ENCODE peak calls at places on chromosomes 4 and X, in eight cellular contexts. T is uterus, D is endothelial cell, O is GM12864, L is HFFc6, F is glutamatergic neuron, Z is WTC11, E is fibroblast of lung. N is an unnamed sample.

GRCh38 chr4:165505991-165506779 is 127.4 kb downstream of the CPE start:
- DNase-seq in T (no peak), D (no peak), O (no peak), L (no peak), F (no peak), Z (no peak), E (peak), N (peak)

GRCh38 chr4:2732526-2732925 is 23.6 kb downstream of the TNIP2 start:
- DNase-seq in T (no peak), D (no peak), O (no peak), L (no peak), F (no peak), Z (no peak), E (no peak), N (no peak)

GRCh38 chr4:88143504-88143903 is 14.9 kb downstream of the ABCG2 start:
- DNase-seq in T (no peak), D (no peak), O (no peak), L (peak), F (no peak), Z (no peak), E (peak), N (peak)

GRCh38 chrX:4484266-4484665 is 770.8 kb upstream of the PRKX start:
- DNase-seq in T (no peak), D (no peak), O (no peak), L (no peak), F (no peak), Z (no peak), E (no peak), N (no peak)

GRCh38 chr4:122797405-122798094 is 29.1 kb upstream of the FGF2 start:
- DNase-seq in T (no peak), D (no peak), O (no peak), L (no peak), F (no peak), Z (no peak), E (no peak), N (no peak)

GRCh38 chrX:1903380-1903935 is 288.6 kb downstream of the ASMT start:
- DNase-seq in T (no peak), D (no peak), O (no peak), L (peak), F (no peak), Z (no peak), E (no peak), N (peak)

GRCh38 chr4:15778742-15779231 is 659 bp downstream of the CD38 start:
- DNase-seq in T (peak), D (peak), O (no peak), L (no peak), F (no peak), Z (peak), E (no peak), N (no peak)

GRCh38 chr4:150647008-150647407 is 65.1 kb downstream of the MAB21L2 start:
- DNase-seq in T (no peak), D (no peak), O (no peak), L (no peak), F (no peak), Z (no peak), E (peak), N (no peak)

GRCh38 chr4:37389967-37390580 is 145.5 kb downstream of the NWD2 start:
- DNase-seq in T (no peak), D (peak), O (peak), L (peak), F (no peak), Z (peak), E (peak), N (peak)

GRCh38 chr4:140308366-140309123 is 64.9 kb upstream of the SCOC start:
- DNase-seq in T (peak), D (no peak), O (no peak), L (peak), F (no peak), Z (no peak), E (peak), N (peak)

GRCh38 chr4:19583827-19584569 is 667.7 kb upstream of the SLIT2 start:
- DNase-seq in T (no peak), D (no peak), O (no peak), L (no peak), F (no peak), Z (no peak), E (no peak), N (peak)

GRCh38 chr4:149785686-149786431 is 29.8 kb downstream of the IQCM start:
- DNase-seq in T (no peak), D (no peak), O (no peak), L (no peak), F (no peak), Z (no peak), E (peak), N (peak)

GRCh38 chr4:69196209-69196965 is 18.2 kb downstream of the UGT2B11 start:
- DNase-seq in T (no peak), D (no peak), O (no peak), L (no peak), F (no peak), Z (no peak), E (no peak), N (no peak)

GRCh38 chr4:31702291-31702690 is 982.1 kb downstream of the PCDH7 start:
- DNase-seq in T (no peak), D (no peak), O (no peak), L (no peak), F (no peak), Z (no peak), E (peak), N (no peak)

GRCh38 chrX:97740044-97740443 is 856.3 kb downstream of the RPA4 start:
- DNase-seq in T (no peak), D (no peak), O (no peak), L (no peak), F (no peak), Z (no peak), E (no peak), N (peak)

GRCh38 chrX:97747346-97747745 is 863.6 kb downstream of the RPA4 start:
- DNase-seq in T (no peak), D (no peak), O (no peak), L (no peak), F (no peak), Z (no peak), E (no peak), N (no peak)

GRCh38 chrX:97740886-97741285 is 857.2 kb downstream of the RPA4 start:
- DNase-seq in T (no peak), D (no peak), O (no peak), L (peak), F (no peak), Z (no peak), E (no peak), N (peak)

DNA sequence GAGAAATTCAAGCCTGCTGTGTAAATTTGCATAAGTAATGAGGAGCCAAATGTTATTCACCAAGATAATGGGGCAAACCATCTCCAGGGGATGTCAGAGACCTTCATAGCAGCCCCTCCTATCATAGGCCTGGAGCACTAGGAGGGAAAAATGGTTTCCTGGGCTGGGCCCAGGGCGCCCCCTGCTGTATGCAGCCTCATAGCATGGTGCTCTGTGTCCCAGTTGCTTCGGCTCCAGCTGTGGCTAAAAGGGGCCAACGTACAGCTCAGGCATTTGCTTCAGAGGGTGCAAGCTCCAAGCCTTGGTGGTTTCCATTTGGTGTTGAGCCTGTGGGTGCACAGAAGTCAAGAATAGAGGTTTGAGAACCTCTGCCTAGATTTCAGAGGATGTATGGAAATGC is 859.3 kb downstream of the RPA4 start:
- DNase-seq in T (no peak), D (no peak), O (no peak), L (no peak), F (no peak), Z (peak), E (no peak), N (peak)
- TF ChIP-seq CTCF in T (no peak), D (no peak), O (peak), L (peak), F (no peak), Z (no peak), E (no peak), N (no peak)

DNA sequence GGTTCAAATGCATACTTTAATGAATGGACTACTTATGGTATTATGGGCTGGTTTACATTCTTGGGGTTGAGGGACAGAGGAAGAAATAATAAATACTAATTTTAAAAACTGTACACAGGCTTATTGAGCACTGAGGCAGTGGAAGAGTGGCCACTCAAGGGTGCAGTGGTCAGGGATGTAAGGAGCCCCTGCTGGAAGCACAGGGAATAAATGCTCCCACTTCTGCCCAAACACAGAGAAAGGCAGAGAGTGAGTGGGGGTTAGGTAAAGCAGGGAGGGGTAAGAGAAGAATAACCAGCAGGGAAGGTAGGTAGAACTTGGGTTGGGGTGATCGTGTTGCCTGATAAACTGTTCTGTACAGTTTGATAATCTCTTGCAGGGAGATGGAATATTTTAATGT is 60.0 kb downstream of the GAB1 start:
- DNase-seq in T (no peak), D (no peak), O (no peak), L (no peak), F (no peak), Z (no peak), E (no peak), N (no peak)
- TF ChIP-seq CTCF in T (no peak), D (no peak), O (no peak), L (peak), F (no peak), Z (no peak), E (peak), N (no peak)

GRCh38 chrX:41734530-41734929 is 10.5 kb downstream of the GPR82 start:
- DNase-seq in T (no peak), D (no peak), O (no peak), L (peak), F (no peak), Z (no peak), E (peak), N (peak)
- TF ChIP-seq CTCF in T (peak), D (no peak), O (peak), L (peak), F (peak), Z (no peak), E (peak), N (peak)

GRCh38 chrX:64885850-64886249 is 90.4 kb downstream of the ZC4H2 start:
- DNase-seq in T (no peak), D (peak), O (no peak), L (no peak), F (peak), Z (peak), E (no peak), N (no peak)
- TF ChIP-seq CTCF in T (peak), D (peak), O (peak), L (peak), F (peak), Z (peak), E (peak), N (no peak)

GRCh38 chrX:31213941-31214340 is 142.1 kb upstream of the FTHL17 start:
- DNase-seq in T (no peak), D (peak), O (no peak), L (no peak), F (no peak), Z (peak), E (peak), N (peak)
- TF ChIP-seq CTCF in T (peak), D (no peak), O (peak), L (peak), F (peak), Z (peak), E (peak), N (peak)

DNA sequence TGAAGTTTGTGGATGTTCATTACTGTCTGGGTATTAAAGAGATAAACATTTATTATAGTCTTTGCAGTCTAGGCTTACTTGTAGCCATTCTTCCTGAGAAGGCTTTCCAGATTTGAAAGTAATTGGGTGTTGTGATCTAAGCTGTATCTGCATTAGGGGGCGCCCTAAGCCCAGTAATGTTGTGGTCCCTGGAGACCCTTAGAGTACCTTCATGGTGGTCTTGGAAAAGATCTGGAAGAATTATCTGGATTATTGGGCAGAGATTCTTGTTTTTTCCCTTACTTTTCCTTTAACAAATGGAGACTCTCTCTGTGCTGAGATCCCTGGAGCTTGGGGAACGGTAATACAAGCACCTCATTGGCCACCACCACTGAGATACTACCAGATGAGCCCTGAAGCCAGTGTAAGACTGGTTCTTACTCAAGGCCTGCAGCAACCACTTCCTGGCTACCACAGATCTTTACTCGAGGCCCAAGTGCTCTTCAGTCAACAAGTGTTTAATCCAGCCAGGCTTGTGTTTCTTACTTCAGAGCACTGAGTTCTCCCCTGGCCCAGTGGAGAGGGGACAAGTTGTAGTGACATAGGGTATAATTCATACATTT is 63.1 kb downstream of the RTL3 start:
- DNase-seq in T (no peak), D (peak), O (no peak), L (no peak), F (peak), Z (peak), E (peak), N (peak)
- TF ChIP-seq CTCF in T (no peak), D (no peak), O (peak), L (peak), F (no peak), Z (peak), E (no peak), N (no peak)

DNA sequence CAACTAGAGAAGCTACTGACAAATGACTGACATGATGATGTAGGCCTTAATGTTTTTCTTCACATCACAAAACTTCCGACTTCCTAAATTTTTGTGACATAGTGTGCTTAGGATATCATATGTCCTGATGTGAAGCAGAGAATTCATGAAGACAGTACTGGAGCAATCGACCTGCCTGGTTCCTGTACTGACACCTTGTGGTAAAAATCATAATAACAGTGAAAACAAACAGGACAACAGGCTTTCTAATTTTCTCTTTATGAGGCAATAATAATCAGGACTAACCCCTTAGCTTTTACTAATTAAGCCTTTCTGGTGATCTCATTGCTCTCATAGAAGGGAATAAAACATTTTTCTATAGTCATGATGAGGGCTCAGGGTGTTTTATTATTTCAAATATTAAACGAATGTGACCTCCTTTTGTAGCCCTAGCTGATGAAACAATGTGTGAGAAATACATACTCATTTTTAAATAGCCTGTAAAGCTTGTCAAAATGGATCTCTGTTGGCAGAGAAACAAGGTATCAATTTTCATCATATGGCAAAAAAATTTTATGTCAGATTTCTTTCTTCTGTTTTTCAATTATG is 158.4 kb downstream of the TENT5D start:
- DNase-seq in T (no peak), D (no peak), O (no peak), L (peak), F (no peak), Z (no peak), E (peak), N (peak)
- TF ChIP-seq CTCF in T (peak), D (peak), O (peak), L (peak), F (peak), Z (peak), E (peak), N (peak)

GRCh38 chr4:26015133-26015651 is 101.2 kb downstream of the SMIM20 start:
- DNase-seq in T (peak), D (no peak), O (no peak), L (peak), F (no peak), Z (no peak), E (peak), N (no peak)
- TF ChIP-seq CTCF in T (no peak), D (no peak), O (no peak), L (no peak), F (no peak), Z (no peak), E (no peak), N (no peak)

GRCh38 chrX:47815901-47816845 is 20.5 kb upstream of the ZNF81 start:
- DNase-seq in T (no peak), D (no peak), O (no peak), L (no peak), F (no peak), Z (no peak), E (peak), N (peak)

GRCh38 chrX:47817421-47817820 is 19.3 kb upstream of the ZNF81 start:
- DNase-seq in T (no peak), D (no peak), O (no peak), L (no peak), F (no peak), Z (no peak), E (no peak), N (no peak)

GRCh38 chrX:47817897-47818296 is 18.8 kb upstream of the ZNF81 start:
- DNase-seq in T (no peak), D (no peak), O (no peak), L (no peak), F (no peak), Z (no peak), E (no peak), N (no peak)

GRCh38 chrX:47809065-47809788 is 27.5 kb upstream of the ZNF81 start:
- DNase-seq in T (no peak), D (no peak), O (no peak), L (no peak), F (no peak), Z (no peak), E (no peak), N (no peak)

DNA sequence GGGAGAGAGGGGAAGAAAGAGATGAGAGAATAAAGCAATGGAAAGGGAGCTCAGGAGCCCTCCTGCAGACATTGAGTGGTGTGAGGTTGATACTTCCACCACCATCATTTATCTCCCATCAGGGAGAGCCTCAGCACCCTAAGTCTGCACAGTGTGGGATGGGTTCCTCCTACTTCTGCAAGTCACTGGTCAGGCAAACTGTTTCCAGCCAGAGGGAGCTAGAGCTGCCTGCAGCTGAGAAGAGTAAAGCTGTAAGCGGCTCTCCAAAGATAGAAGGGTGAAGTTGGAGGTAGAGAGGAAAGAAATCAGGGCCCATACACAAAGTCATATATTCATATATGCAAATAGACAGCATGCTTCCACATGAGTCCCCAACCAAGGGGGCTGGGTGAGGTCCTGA is 21.8 kb upstream of the ZNF81 start:
- DNase-seq in T (no peak), D (no peak), O (no peak), L (no peak), F (no peak), Z (no peak), E (no peak), N (no peak)
- TF ChIP-seq CTCF in T (no peak), D (no peak), O (no peak), L (no peak), F (no peak), Z (no peak), E (no peak), N (no peak)

N was measured in MCF 10A.